ENCODE peak calls at places on chromosomes 12 and 14, in ten cellular contexts. One of them, this sample, is unnamed.

GRCh38 chr12:51244269-51244668 is 5.6 kb downstream of the DAZAP2 start:
- DNase-seq in heart left ventricle: no peak
- DNase-seq in GM20000: no peak
- DNase-seq in GM12865: no peak
- DNase-seq in lower lobe of right lung: no peak
- DNase-seq in AG04449: no peak
- DNase-seq in B cell: no peak
- DNase-seq in testis: no peak
- DNase-seq in mesothelial cell of epicardium: no peak
- DNase-seq in HCT116: no peak
- DNase-seq in this sample: no peak

GRCh38 chr14:49946320-49947141 is 53.6 kb downstream of the ARF6 start:
- DNase-seq in HCT116: no peak
- DNase-seq in heart left ventricle: no peak
- DNase-seq in GM12865: no peak
- DNase-seq in lower lobe of right lung: no peak
- DNase-seq in testis: no peak
- DNase-seq in B cell: no peak
- DNase-seq in AG04449: no peak
- DNase-seq in GM20000: no peak
- DNase-seq in mesothelial cell of epicardium: no peak
- DNase-seq in this sample: peak; percentile 51

GRCh38 chr12:22684526-22685118 is 59.7 kb downstream of the ETNK1 start:
- DNase-seq in mesothelial cell of epicardium: no peak
- DNase-seq in B cell: no peak
- DNase-seq in GM20000: peak; percentile 13
- DNase-seq in heart left ventricle: no peak
- DNase-seq in testis: no peak
- DNase-seq in lower lobe of right lung: no peak
- DNase-seq in AG04449: no peak
- DNase-seq in HCT116: peak; percentile 22
- DNase-seq in GM12865: peak; percentile 54
- DNase-seq in this sample: no peak

GRCh38 chr12:64387201-64387816 is 3.2 kb downstream of the C12orf56 start:
- DNase-seq in AG04449: no peak
- DNase-seq in lower lobe of right lung: no peak
- DNase-seq in GM12865: no peak
- DNase-seq in mesothelial cell of epicardium: no peak
- DNase-seq in heart left ventricle: no peak
- DNase-seq in HCT116: no peak
- DNase-seq in B cell: no peak
- DNase-seq in testis: no peak
- DNase-seq in GM20000: no peak
- DNase-seq in this sample: no peak

GRCh38 chr14:65462411-65462810 is 49.9 kb downstream of the FUT8 start:
- DNase-seq in lower lobe of right lung: no peak
- DNase-seq in mesothelial cell of epicardium: no peak
- DNase-seq in AG04449: peak; percentile 49
- DNase-seq in testis: no peak
- DNase-seq in HCT116: no peak
- DNase-seq in GM20000: peak; percentile 53
- DNase-seq in heart left ventricle: no peak
- DNase-seq in B cell: no peak
- DNase-seq in GM12865: peak; percentile 89
- DNase-seq in this sample: no peak

GRCh38 chr12:79020106-79020505 is 155.5 kb downstream of the SYT1 start:
- DNase-seq in AG04449: no peak
- DNase-seq in testis: no peak
- DNase-seq in heart left ventricle: no peak
- DNase-seq in B cell: no peak
- DNase-seq in GM12865: no peak
- DNase-seq in HCT116: no peak
- DNase-seq in mesothelial cell of epicardium: no peak
- DNase-seq in lower lobe of right lung: no peak
- DNase-seq in GM20000: no peak
- DNase-seq in this sample: no peak

GRCh38 chr12:127489055-127489454 is 777.9 kb upstream of the TMEM132C start:
- DNase-seq in AG04449: no peak
- DNase-seq in GM12865: no peak
- DNase-seq in testis: no peak
- DNase-seq in mesothelial cell of epicardium: no peak
- DNase-seq in GM20000: no peak
- DNase-seq in B cell: no peak
- DNase-seq in lower lobe of right lung: no peak
- DNase-seq in heart left ventricle: no peak
- DNase-seq in HCT116: no peak
- DNase-seq in this sample: no peak

GRCh38 chr12:53231859-53232640 is at the start of gene RARG:
- DNase-seq in mesothelial cell of epicardium: no peak
- DNase-seq in GM12865: no peak
- DNase-seq in AG04449: no peak
- DNase-seq in lower lobe of right lung: peak; percentile 73
- DNase-seq in testis: no peak
- DNase-seq in HCT116: no peak
- DNase-seq in B cell: peak; percentile 48
- DNase-seq in GM20000: peak; percentile 58
- DNase-seq in heart left ventricle: peak; percentile 62
- DNase-seq in this sample: peak; percentile 91

DNA sequence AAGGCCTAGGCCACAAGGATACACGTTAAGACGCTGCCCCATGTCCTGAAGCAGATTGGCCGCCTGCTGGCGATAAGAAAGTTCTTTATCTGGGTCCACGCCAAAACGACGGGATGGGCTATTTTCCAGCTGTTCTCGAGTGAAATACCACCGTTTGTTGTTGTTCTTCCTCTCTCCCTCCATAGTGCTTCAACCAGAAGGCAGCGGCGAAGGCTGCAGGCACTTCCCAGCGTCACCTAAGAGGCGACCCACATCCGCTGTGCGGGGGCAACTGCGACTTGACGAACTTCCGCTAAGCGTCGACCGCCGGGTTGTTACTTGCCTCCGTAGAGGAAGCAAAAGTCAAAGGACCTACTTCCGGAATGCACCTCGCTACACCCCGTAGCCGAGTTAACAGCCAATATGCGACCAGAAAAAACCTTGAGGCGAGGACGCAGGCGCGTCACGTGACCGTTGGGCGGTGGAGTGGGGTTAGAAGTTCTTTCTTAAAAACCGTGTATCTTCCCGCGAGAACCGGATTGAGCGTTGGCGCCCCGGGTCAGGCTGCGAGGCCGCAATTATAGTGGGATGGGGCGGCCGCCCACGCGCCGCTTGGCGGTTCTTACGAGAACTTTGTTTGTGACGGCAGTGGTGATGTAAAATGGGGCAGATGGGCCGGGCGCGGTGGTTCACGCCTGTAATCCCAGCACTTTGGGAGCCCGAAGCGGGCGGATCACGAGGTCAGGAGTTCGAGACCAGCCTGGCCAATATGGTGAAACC is at the start of gene CCNT1:
- DNase-seq in HCT116: peak; percentile 100
- DNase-seq in heart left ventricle: peak; percentile 99
- DNase-seq in B cell: peak; percentile 99
- DNase-seq in testis: peak; percentile 98
- DNase-seq in mesothelial cell of epicardium: peak; percentile 96
- DNase-seq in GM12865: peak; percentile 100
- DNase-seq in lower lobe of right lung: peak; percentile 99
- DNase-seq in GM20000: peak; percentile 97
- DNase-seq in AG04449: peak; percentile 99
- DNase-seq in this sample: peak; percentile 99
- TF ChIP-seq CTCF in HCT116: no peak
- TF ChIP-seq CTCF in heart left ventricle: peak; percentile 13
- TF ChIP-seq CTCF in B cell: no peak
- TF ChIP-seq CTCF in testis: peak; percentile 21
- TF ChIP-seq CTCF in mesothelial cell of epicardium: peak; percentile 21
- TF ChIP-seq CTCF in GM12865: peak; percentile 7
- TF ChIP-seq CTCF in lower lobe of right lung: no peak
- TF ChIP-seq CTCF in GM20000: no peak
- TF ChIP-seq CTCF in AG04449: peak; percentile 12
- TF ChIP-seq CTCF in this sample: peak; percentile 36

GRCh38 chr14:24206260-24207103 is 986 bp downstream of the TSSK4 start:
- DNase-seq in lower lobe of right lung: no peak
- DNase-seq in mesothelial cell of epicardium: no peak
- DNase-seq in heart left ventricle: no peak
- DNase-seq in HCT116: no peak
- DNase-seq in testis: no peak
- DNase-seq in GM12865: no peak
- DNase-seq in GM20000: no peak
- DNase-seq in AG04449: no peak
- DNase-seq in B cell: no peak
- DNase-seq in this sample: no peak

GRCh38 chr14:24211311-24211710 is 2.0 kb downstream of the CHMP4A start:
- DNase-seq in testis: no peak
- DNase-seq in GM20000: no peak
- DNase-seq in heart left ventricle: no peak
- DNase-seq in mesothelial cell of epicardium: no peak
- DNase-seq in B cell: no peak
- DNase-seq in GM12865: no peak
- DNase-seq in AG04449: no peak
- DNase-seq in lower lobe of right lung: no peak
- DNase-seq in HCT116: no peak
- DNase-seq in this sample: no peak

GRCh38 chr14:24204163-24205146 is 1.0 kb upstream of the TSSK4 start:
- DNase-seq in AG04449: no peak
- DNase-seq in mesothelial cell of epicardium: no peak
- DNase-seq in HCT116: no peak
- DNase-seq in B cell: no peak
- DNase-seq in heart left ventricle: no peak
- DNase-seq in GM12865: no peak
- DNase-seq in GM20000: no peak
- DNase-seq in lower lobe of right lung: no peak
- DNase-seq in testis: no peak
- DNase-seq in this sample: no peak

GRCh38 chr14:24207625-24208024 is 2.1 kb downstream of the TSSK4 start:
- DNase-seq in testis: no peak
- DNase-seq in GM20000: no peak
- DNase-seq in mesothelial cell of epicardium: no peak
- DNase-seq in AG04449: no peak
- DNase-seq in B cell: no peak
- DNase-seq in lower lobe of right lung: no peak
- DNase-seq in HCT116: no peak
- DNase-seq in heart left ventricle: no peak
- DNase-seq in GM12865: no peak
- DNase-seq in this sample: no peak

GRCh38 chr14:24207104-24207543 is 1.6 kb downstream of the TSSK4 start:
- DNase-seq in mesothelial cell of epicardium: no peak
- DNase-seq in B cell: no peak
- DNase-seq in AG04449: no peak
- DNase-seq in GM20000: no peak
- DNase-seq in GM12865: no peak
- DNase-seq in HCT116: no peak
- DNase-seq in testis: no peak
- DNase-seq in lower lobe of right lung: no peak
- DNase-seq in heart left ventricle: no peak
- DNase-seq in this sample: no peak
- TF ChIP-seq CTCF in mesothelial cell of epicardium: no peak
- TF ChIP-seq CTCF in B cell: no peak
- TF ChIP-seq CTCF in AG04449: no peak
- TF ChIP-seq CTCF in GM20000: no peak
- TF ChIP-seq CTCF in GM12865: no peak
- TF ChIP-seq CTCF in HCT116: no peak
- TF ChIP-seq CTCF in testis: no peak
- TF ChIP-seq CTCF in lower lobe of right lung: no peak
- TF ChIP-seq CTCF in heart left ventricle: no peak
- TF ChIP-seq CTCF in this sample: no peak

DNA sequence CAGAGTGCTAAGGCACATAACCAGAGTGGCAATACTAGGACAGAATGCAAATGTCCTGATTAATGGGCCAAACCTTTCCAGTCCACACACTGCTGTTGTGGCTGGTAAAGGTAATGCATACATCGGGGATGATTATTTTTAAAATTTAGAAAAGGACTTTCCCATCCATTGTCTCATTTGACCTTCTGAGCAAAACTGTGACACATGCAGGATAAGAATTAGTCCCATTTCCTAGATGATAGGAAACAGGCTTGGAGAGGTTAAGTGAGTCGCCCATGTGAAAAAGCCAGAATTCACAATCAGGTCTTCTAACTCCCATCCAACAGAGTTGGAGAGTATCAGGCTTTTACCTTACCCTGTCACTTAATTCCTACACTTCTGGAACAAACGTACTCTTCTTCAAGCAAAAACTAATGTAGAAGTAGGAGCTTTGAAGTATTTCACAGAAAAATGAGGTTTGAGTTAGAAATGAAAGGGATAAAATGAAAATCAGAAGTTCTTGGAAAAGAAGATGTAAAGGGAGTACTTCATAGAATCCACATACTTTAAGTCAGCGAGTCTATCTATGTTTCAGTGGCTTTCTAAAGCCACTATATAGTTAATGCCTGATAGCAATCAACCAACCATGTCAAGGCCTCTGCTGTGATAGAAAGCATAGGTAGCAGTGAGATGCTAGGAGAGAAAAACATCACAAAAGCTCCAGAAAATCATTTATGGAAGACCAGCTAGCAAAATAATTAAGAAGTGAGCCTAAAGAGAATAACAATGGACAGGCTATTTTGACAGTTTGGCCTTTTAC is 335.0 kb upstream of the DIO2 start:
- DNase-seq in AG04449: no peak
- DNase-seq in heart left ventricle: no peak
- DNase-seq in B cell: no peak
- DNase-seq in HCT116: no peak
- DNase-seq in lower lobe of right lung: no peak
- DNase-seq in mesothelial cell of epicardium: no peak
- DNase-seq in testis: no peak
- DNase-seq in GM20000: no peak
- DNase-seq in GM12865: no peak
- DNase-seq in this sample: no peak
- TF ChIP-seq CTCF in AG04449: no peak
- TF ChIP-seq CTCF in heart left ventricle: no peak
- TF ChIP-seq CTCF in B cell: no peak
- TF ChIP-seq CTCF in HCT116: no peak
- TF ChIP-seq CTCF in lower lobe of right lung: no peak
- TF ChIP-seq CTCF in mesothelial cell of epicardium: no peak
- TF ChIP-seq CTCF in testis: no peak
- TF ChIP-seq CTCF in GM20000: no peak
- TF ChIP-seq CTCF in GM12865: no peak
- TF ChIP-seq CTCF in this sample: no peak

DNA sequence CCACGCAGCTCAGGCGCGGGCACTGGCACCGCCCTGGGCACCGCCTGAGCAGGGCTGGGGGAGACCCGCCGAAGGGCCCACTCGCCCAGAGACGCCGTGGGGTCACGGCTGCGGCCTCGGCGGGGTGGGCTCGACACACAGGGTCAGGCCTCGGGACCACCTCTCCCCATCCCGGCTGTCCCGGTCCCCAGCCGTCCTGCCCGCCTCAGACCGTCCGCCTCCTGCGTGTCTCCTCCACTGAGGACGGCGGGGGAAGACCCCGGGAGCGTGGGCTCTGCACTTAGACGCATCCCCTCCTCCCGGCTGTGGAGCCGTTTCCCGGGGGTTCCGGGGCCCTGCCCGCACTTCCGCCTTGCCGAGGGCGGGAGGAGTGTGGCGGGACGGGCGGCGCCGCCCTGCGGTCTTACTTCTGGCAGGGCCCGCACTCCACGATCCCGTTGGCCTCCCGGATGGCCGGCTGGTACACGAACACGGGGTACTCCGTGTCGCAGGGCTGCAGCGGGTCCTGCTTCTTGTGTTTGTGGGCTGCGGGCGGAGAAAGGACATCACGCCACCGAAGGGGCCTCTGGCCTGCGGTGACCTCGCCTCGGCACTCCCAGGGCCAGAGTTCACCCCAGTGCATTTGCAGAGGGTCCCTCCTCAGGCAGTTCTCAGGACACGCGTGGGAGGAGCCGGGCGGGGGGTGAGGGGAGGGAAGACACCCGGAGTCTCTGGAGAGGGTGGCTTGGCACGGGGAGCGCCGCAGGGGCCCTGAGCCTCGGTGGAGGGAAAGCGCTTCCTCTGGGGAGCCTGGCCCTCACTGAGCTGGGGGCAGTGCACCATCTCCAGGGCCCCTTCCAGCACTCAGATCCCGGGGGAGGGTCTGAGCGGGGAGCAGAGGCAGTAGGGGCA is 23.1 kb upstream of the LRTM2 start:
- DNase-seq in HCT116: no peak
- DNase-seq in lower lobe of right lung: peak; percentile 84
- DNase-seq in GM12865: peak; percentile 64
- DNase-seq in testis: peak; percentile 62
- DNase-seq in mesothelial cell of epicardium: peak; percentile 25
- DNase-seq in B cell: peak; percentile 63
- DNase-seq in AG04449: no peak
- DNase-seq in GM20000: peak; percentile 68
- DNase-seq in heart left ventricle: peak; percentile 72
- DNase-seq in this sample: peak; percentile 82
- TF ChIP-seq CTCF in HCT116: no peak
- TF ChIP-seq CTCF in lower lobe of right lung: no peak
- TF ChIP-seq CTCF in GM12865: no peak
- TF ChIP-seq CTCF in testis: no peak
- TF ChIP-seq CTCF in mesothelial cell of epicardium: no peak
- TF ChIP-seq CTCF in B cell: no peak
- TF ChIP-seq CTCF in AG04449: no peak
- TF ChIP-seq CTCF in GM20000: no peak
- TF ChIP-seq CTCF in heart left ventricle: no peak
- TF ChIP-seq CTCF in this sample: no peak